ENCODE peak calls at places on chromosomes 11 and 22, in seven cellular contexts. J is SJSA1; R is fibroblast of the aortic adventitia; K is D341Med; P is activated T-cell treated with anti-CD3 and anti-CD28 coated beads, Interleukin-2, amount 50 U/mL, for 72 hours; X is stimulated activated CD8-positive, alpha-beta memory T cell treated with anti-CD3 and anti-CD28 coated beads, Interleukin-2, amount 100 ng/mL, for 48 hours; W is head of caudate nucleus. V is an unnamed sample.

GRCh38 chr11:2781413-2782274 is 81.8 kb upstream of the KCNQ1OT1 start:
- DNase-seq in J (peak; percentile 43), R (no peak), K (peak; percentile 10), P (no peak), X (no peak), W (no peak), V (no peak)

GRCh38 chr11:131618203-131618602 is 247.8 kb downstream of the NTM start:
- DNase-seq in J (no peak), R (peak; percentile 22), K (no peak), P (no peak), X (no peak), W (no peak), V (no peak)

GRCh38 chr11:64207247-64208085 is 945 bp downstream of the FERMT3 start:
- DNase-seq in J (peak; percentile 86), R (peak; percentile 74), K (peak; percentile 22), P (peak; percentile 86), X (peak; percentile 81), W (no peak), V (peak; percentile 28)

GRCh38 chr11:124898711-124899110 is 1.0 kb upstream of the ROBO4 start:
- DNase-seq in J (no peak), R (peak; percentile 90), K (peak; percentile 17), P (no peak), X (no peak), W (peak; percentile 58), V (no peak)

GRCh38 chr11:8345179-8345578 is 81.5 kb upstream of the LMO1 start:
- DNase-seq in J (no peak), R (no peak), K (no peak), P (no peak), X (no peak), W (no peak), V (no peak)

GRCh38 chr11:1153951-1154487 is 3.7 kb upstream of the MUC5AC start:
- DNase-seq in J (peak; percentile 94), R (peak; percentile 94), K (peak; percentile 56), P (no peak), X (no peak), W (no peak), V (no peak)

GRCh38 chr11:61840371-61840770 is 12.3 kb downstream of the FADS2 start:
- DNase-seq in J (no peak), R (no peak), K (no peak), P (no peak), X (no peak), W (no peak), V (no peak)

GRCh38 chr11:19571906-19572305 is 140.7 kb upstream of the NAV2 start:
- DNase-seq in J (no peak), R (no peak), K (no peak), P (no peak), X (no peak), W (no peak), V (no peak)

GRCh38 chr11:128029219-128029722 is 558.1 kb downstream of the ETS1 start:
- DNase-seq in J (no peak), R (peak; percentile 47), K (no peak), P (no peak), X (no peak), W (no peak), V (peak; percentile 18)

GRCh38 chr22:19877626-19878339 is 23.1 kb upstream of the GNB1L start:
- DNase-seq in J (no peak), R (peak; percentile 10), K (peak; percentile 27), P (no peak), X (no peak), W (no peak), V (no peak)

GRCh38 chr11:120212926-120213325 is 2.1 kb downstream of the OAF start:
- DNase-seq in J (no peak), R (no peak), K (no peak), P (no peak), X (no peak), W (no peak), V (no peak)

GRCh38 chr11:774873-775592 is 2.3 kb downstream of the GATD1 start:
- DNase-seq in J (peak; percentile 37), R (peak; percentile 49), K (no peak), P (no peak), X (no peak), W (no peak), V (no peak)

GRCh38 chr22:21734540-21735197 is 925 bp downstream of the YPEL1 start:
- DNase-seq in J (no peak), R (no peak), K (no peak), P (peak; percentile 30), X (no peak), W (no peak), V (peak; percentile 36)

GRCh38 chr11:30889116-30889765 is 303.1 kb upstream of the MPPED2 start:
- DNase-seq in J (no peak), R (no peak), K (no peak), P (no peak), X (no peak), W (no peak), V (no peak)

V was measured in NCI-H82.